ENCODE peak calls at places on chromosome 11, in seven cellular contexts. One of them, this sample, is unnamed.

GRCh38 chr11:15629690-15630321 is 515.1 kb downstream of the INSC start:
- DNase-seq in keratinocyte: peak; percentile 5
- DNase-seq in neuronal stem cell: no peak
- DNase-seq in fibroblast of lung: no peak
- DNase-seq in astrocyte: no peak
- DNase-seq in neural progenitor cell: peak; percentile 68
- DNase-seq in PC-3: no peak
- DNase-seq in this sample: no peak

GRCh38 chr11:17019231-17019630 is 5.0 kb upstream of the PLEKHA7 start:
- DNase-seq in astrocyte: no peak
- DNase-seq in neuronal stem cell: no peak
- DNase-seq in fibroblast of lung: peak; percentile 12
- DNase-seq in PC-3: no peak
- DNase-seq in neural progenitor cell: no peak
- DNase-seq in keratinocyte: no peak
- DNase-seq in this sample: no peak

GRCh38 chr11:110947100-110947499 is 234.9 kb upstream of the ARHGAP20 start:
- DNase-seq in PC-3: no peak
- DNase-seq in neural progenitor cell: peak; percentile 40
- DNase-seq in fibroblast of lung: no peak
- DNase-seq in keratinocyte: no peak
- DNase-seq in neuronal stem cell: no peak
- DNase-seq in astrocyte: no peak
- DNase-seq in this sample: no peak

GRCh38 chr11:32563600-32563959 is 20.1 kb upstream of the EIF3M start:
- DNase-seq in PC-3: no peak
- DNase-seq in neural progenitor cell: no peak
- DNase-seq in astrocyte: no peak
- DNase-seq in fibroblast of lung: no peak
- DNase-seq in keratinocyte: no peak
- DNase-seq in neuronal stem cell: no peak
- DNase-seq in this sample: no peak

GRCh38 chr11:120272303-120272702 is 32.4 kb downstream of the POU2F3 start:
- DNase-seq in keratinocyte: peak; percentile 76
- DNase-seq in neuronal stem cell: no peak
- DNase-seq in fibroblast of lung: peak; percentile 49
- DNase-seq in astrocyte: peak; percentile 37
- DNase-seq in PC-3: peak; percentile 87
- DNase-seq in neural progenitor cell: no peak
- DNase-seq in this sample: peak; percentile 90

GRCh38 chr11:61290905-61291690 is 4.0 kb downstream of the VWCE start:
- DNase-seq in neural progenitor cell: no peak
- DNase-seq in fibroblast of lung: no peak
- DNase-seq in keratinocyte: no peak
- DNase-seq in neuronal stem cell: no peak
- DNase-seq in PC-3: no peak
- DNase-seq in astrocyte: no peak
- DNase-seq in this sample: no peak

GRCh38 chr11:43992834-43993637 is 50.6 kb downstream of the C11orf96 start:
- DNase-seq in fibroblast of lung: peak; percentile 38
- DNase-seq in neural progenitor cell: no peak
- DNase-seq in astrocyte: no peak
- DNase-seq in PC-3: no peak
- DNase-seq in neuronal stem cell: no peak
- DNase-seq in keratinocyte: no peak
- DNase-seq in this sample: peak; percentile 42

GRCh38 chr11:62148271-62148980 is 24.6 kb downstream of the INCENP start:
- DNase-seq in neural progenitor cell: no peak
- DNase-seq in astrocyte: no peak
- DNase-seq in neuronal stem cell: no peak
- DNase-seq in fibroblast of lung: no peak
- DNase-seq in keratinocyte: no peak
- DNase-seq in PC-3: no peak
- DNase-seq in this sample: no peak

GRCh38 chr11:126293726-126294125 is 10.1 kb upstream of the DCPS start:
- DNase-seq in astrocyte: no peak
- DNase-seq in PC-3: no peak
- DNase-seq in neural progenitor cell: no peak
- DNase-seq in neuronal stem cell: no peak
- DNase-seq in keratinocyte: no peak
- DNase-seq in fibroblast of lung: no peak
- DNase-seq in this sample: no peak

GRCh38 chr11:126426820-126427749 is 71.6 kb downstream of the ST3GAL4 start:
- DNase-seq in astrocyte: no peak
- DNase-seq in PC-3: no peak
- DNase-seq in neural progenitor cell: no peak
- DNase-seq in keratinocyte: no peak
- DNase-seq in neuronal stem cell: no peak
- DNase-seq in fibroblast of lung: no peak
- DNase-seq in this sample: no peak

GRCh38 chr11:130383363-130384168 is 44.8 kb downstream of the ADAMTS8 start:
- DNase-seq in neural progenitor cell: no peak
- DNase-seq in astrocyte: peak; percentile 100
- DNase-seq in PC-3: peak; percentile 98
- DNase-seq in fibroblast of lung: peak; percentile 100
- DNase-seq in keratinocyte: no peak
- DNase-seq in neuronal stem cell: peak; percentile 27
- DNase-seq in this sample: peak; percentile 40

GRCh38 chr11:124837491-124837856 is 27.8 kb upstream of the ROBO3 start:
- DNase-seq in astrocyte: peak; percentile 82
- DNase-seq in PC-3: peak; percentile 93
- DNase-seq in keratinocyte: peak; percentile 66
- DNase-seq in fibroblast of lung: peak; percentile 89
- DNase-seq in neural progenitor cell: peak; percentile 81
- DNase-seq in neuronal stem cell: no peak
- DNase-seq in this sample: peak; percentile 91

GRCh38 chr11:72807789-72808188 is 6.4 kb upstream of the ATG16L2 start:
- DNase-seq in keratinocyte: no peak
- DNase-seq in neural progenitor cell: peak; percentile 0
- DNase-seq in PC-3: no peak
- DNase-seq in fibroblast of lung: no peak
- DNase-seq in neuronal stem cell: no peak
- DNase-seq in astrocyte: no peak
- DNase-seq in this sample: no peak

GRCh38 chr11:8652140-8652539 is 30.3 kb downstream of the TRIM66 start:
- DNase-seq in keratinocyte: peak; percentile 79
- DNase-seq in fibroblast of lung: peak; percentile 96
- DNase-seq in PC-3: peak; percentile 58
- DNase-seq in neural progenitor cell: no peak
- DNase-seq in neuronal stem cell: no peak
- DNase-seq in astrocyte: peak; percentile 94
- DNase-seq in this sample: peak; percentile 97

GRCh38 chr11:34650528-34650927 is 29.6 kb downstream of the EHF start:
- DNase-seq in fibroblast of lung: peak; percentile 90
- DNase-seq in neuronal stem cell: no peak
- DNase-seq in neural progenitor cell: no peak
- DNase-seq in astrocyte: peak; percentile 88
- DNase-seq in keratinocyte: no peak
- DNase-seq in PC-3: no peak
- DNase-seq in this sample: no peak

GRCh38 chr11:77381749-77382693 is 80.5 kb upstream of the GDPD4 start:
- DNase-seq in astrocyte: peak; percentile 57
- DNase-seq in neuronal stem cell: no peak
- DNase-seq in neural progenitor cell: no peak
- DNase-seq in fibroblast of lung: peak; percentile 68
- DNase-seq in PC-3: peak; percentile 12
- DNase-seq in keratinocyte: no peak
- DNase-seq in this sample: peak; percentile 48

GRCh38 chr11:14270690-14271542 is 88.1 kb downstream of the RRAS2 start:
- DNase-seq in astrocyte: no peak
- DNase-seq in neuronal stem cell: no peak
- DNase-seq in keratinocyte: no peak
- DNase-seq in PC-3: no peak
- DNase-seq in fibroblast of lung: no peak
- DNase-seq in neural progenitor cell: no peak
- DNase-seq in this sample: no peak

GRCh38 chr11:75574698-75575265 is 12.7 kb downstream of the SERPINH1 start:
- DNase-seq in astrocyte: no peak
- DNase-seq in fibroblast of lung: no peak
- DNase-seq in neural progenitor cell: no peak
- DNase-seq in PC-3: no peak
- DNase-seq in keratinocyte: no peak
- DNase-seq in neuronal stem cell: no peak
- DNase-seq in this sample: no peak

GRCh38 chr11:120331301-120331966 is 4.8 kb upstream of the ARHGEF12 start:
- DNase-seq in neural progenitor cell: no peak
- DNase-seq in PC-3: peak; percentile 95
- DNase-seq in keratinocyte: peak; percentile 58
- DNase-seq in fibroblast of lung: peak; percentile 94
- DNase-seq in astrocyte: peak; percentile 91
- DNase-seq in neuronal stem cell: no peak
- DNase-seq in this sample: peak; percentile 94

GRCh38 chr11:105960252-105961245 is 61.5 kb downstream of the MSANTD4 start:
- DNase-seq in neural progenitor cell: peak; percentile 39
- DNase-seq in PC-3: no peak
- DNase-seq in keratinocyte: no peak
- DNase-seq in fibroblast of lung: no peak
- DNase-seq in neuronal stem cell: no peak
- DNase-seq in astrocyte: no peak
- DNase-seq in this sample: no peak

GRCh38 chr11:14189874-14190273 is 169.1 kb downstream of the RRAS2 start:
- DNase-seq in PC-3: no peak
- DNase-seq in neuronal stem cell: no peak
- DNase-seq in neural progenitor cell: no peak
- DNase-seq in astrocyte: no peak
- DNase-seq in keratinocyte: no peak
- DNase-seq in fibroblast of lung: no peak
- DNase-seq in this sample: peak; percentile 30

DNA sequence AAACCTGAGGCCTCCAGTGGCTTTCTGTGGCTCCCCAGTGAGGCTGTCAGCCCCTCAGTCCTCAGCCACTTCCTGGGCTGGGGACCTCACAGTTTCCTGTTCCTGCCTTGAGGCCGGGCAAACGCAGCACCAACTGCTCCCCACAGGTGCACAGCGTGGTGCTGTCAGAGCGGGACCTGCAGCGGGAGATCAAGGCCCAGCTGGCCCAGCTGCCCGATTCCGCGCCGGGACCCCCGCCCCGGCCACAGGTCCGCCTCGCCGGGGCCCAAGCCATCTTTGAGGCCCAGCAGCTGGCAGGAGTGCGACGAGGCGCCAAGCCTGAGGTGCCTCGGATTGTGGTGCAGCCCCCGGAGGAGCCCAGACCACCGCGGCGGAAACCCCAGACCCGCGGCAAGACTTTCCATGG is 5.4 kb downstream of the TBC1D10C start:
- DNase-seq in neural progenitor cell: no peak
- DNase-seq in fibroblast of lung: no peak
- DNase-seq in neuronal stem cell: no peak
- DNase-seq in PC-3: no peak
- DNase-seq in keratinocyte: no peak
- DNase-seq in astrocyte: no peak
- DNase-seq in this sample: no peak
- H3K4me3 ChIP-seq in neural progenitor cell: no peak overlapping the region
- H3K4me3 ChIP-seq in fibroblast of lung: no peak overlapping the region
- H3K4me3 ChIP-seq in neuronal stem cell: no peak overlapping the region
- H3K4me3 ChIP-seq in PC-3: no peak overlapping the region
- H3K4me3 ChIP-seq in keratinocyte: no peak overlapping the region
- H3K4me3 ChIP-seq in astrocyte: no peak overlapping the region
- H3K4me3 ChIP-seq in this sample: no peak overlapping the region

DNA sequence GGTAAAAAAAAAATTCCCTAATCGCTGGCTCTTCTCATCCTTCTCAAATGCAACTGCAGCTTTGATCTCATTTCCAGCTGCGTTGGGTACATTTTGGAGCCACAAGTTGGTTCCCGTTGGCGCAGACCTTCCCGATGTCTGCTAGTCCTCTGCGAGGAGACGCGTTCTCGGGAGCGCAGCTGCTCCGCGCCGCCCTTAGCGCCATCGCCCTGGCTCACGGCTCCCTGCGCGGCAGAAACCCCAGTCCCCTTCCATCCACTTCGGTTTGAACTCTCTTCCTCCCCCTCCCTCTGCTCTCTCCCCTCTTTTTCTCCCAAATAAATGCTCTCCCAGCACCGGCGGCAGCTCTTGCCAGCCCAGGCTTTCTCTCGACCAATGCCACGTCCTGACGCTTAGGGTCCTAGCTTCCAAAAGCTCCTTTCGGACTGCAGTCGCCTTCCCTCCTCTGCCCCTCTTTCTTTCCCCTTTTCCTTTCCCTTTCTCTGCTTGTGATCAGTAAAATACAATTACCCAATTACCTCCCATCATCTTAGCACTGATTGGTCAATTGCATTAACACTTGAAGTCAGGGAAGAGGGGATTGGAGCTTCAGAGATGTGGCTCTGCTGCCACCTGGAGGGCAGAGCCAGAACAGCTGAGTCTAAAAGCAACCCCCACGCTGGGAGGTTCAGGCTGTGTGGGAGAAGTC is 1165.7 kb downstream of the LRRC4C start:
- DNase-seq in PC-3: peak; percentile 72
- DNase-seq in fibroblast of lung: peak; percentile 94
- DNase-seq in astrocyte: peak; percentile 93
- DNase-seq in neural progenitor cell: peak; percentile 90
- DNase-seq in neuronal stem cell: peak; percentile 87
- DNase-seq in keratinocyte: peak; percentile 1
- DNase-seq in this sample: peak; percentile 60
- H3K4me2 ChIP-seq in PC-3: peak overlapping the region; percentile 76
- H3K4me2 ChIP-seq in fibroblast of lung: peak overlapping the region; percentile 88
- H3K4me2 ChIP-seq in astrocyte: peak overlapping the region; percentile 94
- H3K4me2 ChIP-seq in neural progenitor cell: peak overlapping the region; percentile 82
- H3K4me2 ChIP-seq in neuronal stem cell: peak overlapping the region; percentile 51
- H3K4me2 ChIP-seq in keratinocyte: peak overlapping the region; percentile 65
- H3K4me2 ChIP-seq in this sample: peak overlapping the region; percentile 39

GRCh38 chr11:66881927-66882452 is 25.1 kb downstream of the LRFN4 start:
- DNase-seq in keratinocyte: no peak
- DNase-seq in astrocyte: no peak
- DNase-seq in neural progenitor cell: no peak
- DNase-seq in fibroblast of lung: peak; percentile 11
- DNase-seq in neuronal stem cell: no peak
- DNase-seq in PC-3: no peak
- DNase-seq in this sample: no peak

GRCh38 chr11:66881436-66881835 is 24.6 kb downstream of the LRFN4 start:
- DNase-seq in astrocyte: no peak
- DNase-seq in neuronal stem cell: no peak
- DNase-seq in neural progenitor cell: no peak
- DNase-seq in keratinocyte: no peak
- DNase-seq in fibroblast of lung: no peak
- DNase-seq in PC-3: no peak
- DNase-seq in this sample: no peak

GRCh38 chr11:66880484-66881211 is 23.8 kb downstream of the LRFN4 start:
- DNase-seq in neural progenitor cell: no peak
- DNase-seq in neuronal stem cell: no peak
- DNase-seq in keratinocyte: peak; percentile 71
- DNase-seq in astrocyte: no peak
- DNase-seq in PC-3: peak; percentile 97
- DNase-seq in fibroblast of lung: peak; percentile 20
- DNase-seq in this sample: no peak

GRCh38 chr11:66883021-66883968 is 26.4 kb downstream of the LRFN4 start:
- DNase-seq in neural progenitor cell: peak; percentile 84
- DNase-seq in fibroblast of lung: peak; percentile 85
- DNase-seq in astrocyte: peak; percentile 79
- DNase-seq in keratinocyte: no peak
- DNase-seq in neuronal stem cell: peak; percentile 54
- DNase-seq in PC-3: peak; percentile 88
- DNase-seq in this sample: peak; percentile 88

GRCh38 chr11:66882540-66882939 is 25.7 kb downstream of the LRFN4 start:
- DNase-seq in fibroblast of lung: peak; percentile 24
- DNase-seq in PC-3: no peak
- DNase-seq in keratinocyte: no peak
- DNase-seq in neuronal stem cell: no peak
- DNase-seq in neural progenitor cell: no peak
- DNase-seq in astrocyte: no peak
- DNase-seq in this sample: no peak
- H3K9ac ChIP-seq in fibroblast of lung: no peak overlapping the region
- H3K9ac ChIP-seq in PC-3: no peak overlapping the region
- H3K9ac ChIP-seq in keratinocyte: peak overlapping the region; percentile 28
- H3K9ac ChIP-seq in neuronal stem cell: peak overlapping the region; percentile 57
- H3K9ac ChIP-seq in neural progenitor cell: no peak overlapping the region
- H3K9ac ChIP-seq in astrocyte: peak overlapping the region; percentile 56
- H3K9ac ChIP-seq in this sample: no peak overlapping the region

GRCh38 chr11:2208691-2209369 is 37.2 kb upstream of the TH start:
- DNase-seq in astrocyte: no peak
- DNase-seq in PC-3: peak; percentile 9
- DNase-seq in neural progenitor cell: peak; percentile 32
- DNase-seq in keratinocyte: no peak
- DNase-seq in fibroblast of lung: no peak
- DNase-seq in neuronal stem cell: no peak
- DNase-seq in this sample: no peak
- H3K4me3 ChIP-seq in astrocyte: no peak overlapping the region
- H3K4me3 ChIP-seq in PC-3: no peak overlapping the region
- H3K4me3 ChIP-seq in neural progenitor cell: no peak overlapping the region
- H3K4me3 ChIP-seq in keratinocyte: no peak overlapping the region
- H3K4me3 ChIP-seq in fibroblast of lung: no peak overlapping the region
- H3K4me3 ChIP-seq in neuronal stem cell: no peak overlapping the region
- H3K4me3 ChIP-seq in this sample: no peak overlapping the region

This sample was measured in GM23248.